ENCODE peak calls at places on chromosomes 6 and 20, in five cellular contexts. B is upper lobe of right lung; F is Peyer's patch; U is stimulated activated CD4-positive, alpha-beta T cell treated with anti-CD3 and anti-CD28 coated beads, Interleukin-2, amount 100 ng/mL, for 24 hours; D is activated naive CD4-positive, alpha-beta T cell treated with anti-CD3 and anti-CD28 coated beads, Interleukin-2, amount 50 U/mL, for 16 hours. X is an unnamed sample.

GRCh38 chr6:161721511-161721910 is 447.6 kb upstream of the AGPAT4 start:
- DNase-seq in B (no peak), F (no peak), U (no peak), D (no peak), X (no peak)

GRCh38 chr6:52286798-52287432 is 2.4 kb upstream of the MCM3 start:
- DNase-seq in B (peak), F (peak), U (peak), D (peak), X (peak)

GRCh38 chr20:17928633-17929311 is 39.8 kb downstream of the SNX5 start:
- DNase-seq in B (peak), F (peak), U (no peak), D (no peak), X (no peak)

GRCh38 chr20:58112017-58112781 is 116.3 kb downstream of the ANKRD60 start:
- DNase-seq in B (no peak), F (no peak), U (no peak), D (no peak), X (no peak)

GRCh38 chr20:43043887-43044286 is 145.8 kb downstream of the PTPRT start:
- DNase-seq in B (no peak), F (no peak), U (no peak), D (no peak), X (no peak)

GRCh38 chr6:88633782-88634181 is 329.6 kb downstream of the RNGTT start:
- DNase-seq in B (no peak), F (no peak), U (no peak), D (no peak), X (no peak)

GRCh38 chr6:157912326-157912725 is 69.3 kb upstream of the SYNJ2 start:
- DNase-seq in B (no peak), F (no peak), U (no peak), D (no peak), X (no peak)

GRCh38 chr6:91386204-91386603 is 799.3 kb upstream of the MAP3K7 start:
- DNase-seq in B (no peak), F (no peak), U (no peak), D (no peak), X (no peak)

GRCh38 chr20:38435555-38435939 is 419 bp upstream of the SNHG17 start:
- DNase-seq in B (no peak), F (no peak), U (no peak), D (no peak), X (no peak)

GRCh38 chr20:31515775-31516107 is 1.5 kb downstream of the HM13 start:
- DNase-seq in B (no peak), F (no peak), U (no peak), D (no peak), X (no peak)

GRCh38 chr20:64077094-64077493 is 2.2 kb downstream of the RGS19 start:
- DNase-seq in B (no peak), F (no peak), U (no peak), D (peak), X (no peak)

GRCh38 chr6:28922004-28922840 is 1.6 kb downstream of the TRIM27 start:
- DNase-seq in B (no peak), F (peak), U (peak), D (no peak), X (no peak)

GRCh38 chr6:165655191-165655590 is 7.8 kb downstream of the PDE10A start:
- DNase-seq in B (no peak), F (no peak), U (no peak), D (no peak), X (no peak)

GRCh38 chr6:125585470-125585869 is 164.0 kb upstream of the HEY2 start:
- DNase-seq in B (no peak), F (no peak), U (no peak), D (no peak), X (no peak)

GRCh38 chr6:134316733-134317431 is 1.0 kb downstream of the SGK1 start:
- DNase-seq in B (no peak), F (no peak), U (no peak), D (no peak), X (no peak)

GRCh38 chr20:49561256-49561655 is 6.7 kb downstream of the PTGIS start:
- DNase-seq in B (no peak), F (no peak), U (no peak), D (no peak), X (no peak)

GRCh38 chr20:20802328-20802727 is 89.9 kb upstream of the RALGAPA2 start:
- DNase-seq in B (no peak), F (no peak), U (no peak), D (no peak), X (peak)

GRCh38 chr20:57698191-57698866 is 11.5 kb downstream of the PMEPA1 start:
- DNase-seq in B (no peak), F (peak), U (peak), D (peak), X (no peak)

GRCh38 chr6:151616091-151616513 is 122.3 kb downstream of the CCDC170 start:
- DNase-seq in B (no peak), F (no peak), U (no peak), D (no peak), X (no peak)

GRCh38 chr6:147063469-147064031 is 140.7 kb upstream of the STXBP5 start:
- DNase-seq in B (no peak), F (no peak), U (no peak), D (no peak), X (no peak)

GRCh38 chr6:169589293-169589692 is 112.5 kb downstream of the WDR27 start:
- DNase-seq in B (no peak), F (no peak), U (peak), D (no peak), X (peak)

GRCh38 chr6:21305827-21306469 is 287.6 kb upstream of the SOX4 start:
- DNase-seq in B (no peak), F (no peak), U (no peak), D (no peak), X (no peak)

GRCh38 chr6:106974999-106975698 is 620 bp upstream of the CD24 start:
- DNase-seq in B (peak), F (peak), U (peak), D (peak), X (no peak)

X was measured in Jurkat, Clone E6-1.